ENCODE peak calls at places on chromosomes 7 and 10, in seven cellular contexts. E is activated effector memory CD4-positive, alpha-beta T cell treated with anti-CD3 and anti-CD28 coated beads, Interleukin-2, amount 50 U/mL, for 16 hours; Z is activated CD8-positive, alpha-beta memory T cell treated with anti-CD3 and anti-CD28 coated beads for 48 hours; N is EH; A is heart left ventricle; F is activated naive CD4-positive, alpha-beta T cell treated with anti-CD3 and anti-CD28 coated beads for 36 hours; I is left kidney. L is an unnamed sample.

GRCh38 chr10:110802551-110803238 is 69.0 kb upstream of the PDCD4 start:
- DNase-seq in A (peak), F (peak), N (peak), E (peak), I (peak), Z (no peak), L (no peak)

GRCh38 chr7:41930538-41931262 is 227.8 kb upstream of the INHBA start:
- DNase-seq in I (no peak), N (peak), A (no peak), E (no peak), F (no peak), Z (no peak), L (no peak)

GRCh38 chr7:16754869-16755317 is 1.3 kb downstream of the TSPAN13 start:
- DNase-seq in Z (no peak), F (no peak), E (no peak), A (no peak), I (peak), N (no peak), L (no peak)

GRCh38 chr7:2939193-2939885 is 95.2 kb upstream of the GNA12 start:
- DNase-seq in N (peak), E (peak), Z (no peak), A (no peak), F (peak), I (no peak), L (peak)

GRCh38 chr7:2072042-2072441 is 160.7 kb downstream of the MAD1L1 start:
- DNase-seq in I (no peak), Z (no peak), N (no peak), A (no peak), F (peak), E (no peak), L (no peak)

GRCh38 chr10:5536486-5536885 is 11.7 kb downstream of the CALML3 start:
- DNase-seq in I (no peak), Z (no peak), E (peak), N (no peak), A (no peak), F (no peak), L (no peak)

GRCh38 chr10:114384601-114385000 is 19.7 kb downstream of the AFAP1L2 start:
- DNase-seq in N (no peak), A (no peak), E (no peak), F (no peak), Z (no peak), I (no peak), L (no peak)

GRCh38 chr10:93818086-93818485 is 60.4 kb downstream of the LGI1 start:
- DNase-seq in E (no peak), N (no peak), A (no peak), Z (no peak), F (no peak), I (no peak), L (no peak)

GRCh38 chr7:43553999-43554398 is 28.9 kb upstream of the STK17A start:
- DNase-seq in F (peak), Z (no peak), N (peak), I (no peak), E (no peak), A (peak), L (no peak)

GRCh38 chr10:79350407-79351154 is 3.3 kb downstream of the PPIF start:
- DNase-seq in F (no peak), N (no peak), E (no peak), I (no peak), A (no peak), Z (no peak), L (no peak)

GRCh38 chr10:24897326-24897926 is 55.0 kb downstream of the PRTFDC1 start:
- DNase-seq in F (peak), N (peak), I (no peak), A (no peak), E (no peak), Z (no peak), L (no peak)

GRCh38 chr10:94608530-94608929 is 62.9 kb downstream of the HELLS start:
- DNase-seq in I (no peak), N (no peak), E (no peak), A (no peak), Z (no peak), F (no peak), L (no peak)

GRCh38 chr10:129838794-129839193 is 125.3 kb downstream of the EBF3 start:
- DNase-seq in N (no peak), E (no peak), F (no peak), A (no peak), Z (no peak), I (no peak), L (no peak)

GRCh38 chr10:98357208-98357836 is 57.7 kb downstream of the PYROXD2 start:
- DNase-seq in N (peak), I (no peak), Z (no peak), A (no peak), E (no peak), F (no peak), L (no peak)

GRCh38 chr10:24953350-24954074 is 1.1 kb upstream of the PRTFDC1 start:
- DNase-seq in I (no peak), N (peak), A (no peak), F (no peak), Z (no peak), E (no peak), L (no peak)

GRCh38 chr10:43193496-43194080 is 55.3 kb downstream of the CSGALNACT2 start:
- DNase-seq in I (no peak), F (no peak), A (no peak), Z (no peak), E (no peak), N (no peak), L (peak)

GRCh38 chr10:111756541-111757061 is 427.0 kb downstream of the GPAM start:
- DNase-seq in F (peak), I (peak), Z (no peak), E (no peak), N (peak), A (peak), L (no peak)

L was measured in omental fat pad.